ENCODE peak calls at places on chromosome 17, in five cellular contexts. M is H1, E is H9, F is mesenchymal stem cell, K is neuronal stem cell. R is an unnamed sample.
A peak's percentile ranks its signal among the peaks of the same experiment; 100 is the strongest.

GRCh38 chr17:81285179-81285878 is 9.8 kb downstream of the SLC38A10 start:
- DNase-seq in M (no peak), E (no peak), F (no peak), K (no peak), R (peak; percentile 37)

GRCh38 chr17:50498021-50498874 is 10.0 kb upstream of the MYCBPAP start:
- DNase-seq in M (no peak), E (no peak), F (no peak), K (no peak), R (no peak)

GRCh38 chr17:43564080-43564594 is 18.0 kb upstream of the ETV4 start:
- DNase-seq in M (no peak), E (no peak), F (no peak), K (no peak), R (no peak)

GRCh38 chr17:66906321-66907278 is 57.9 kb upstream of the CACNG4 start:
- DNase-seq in M (peak; percentile 54), E (peak; percentile 85), F (peak; percentile 69), K (peak; percentile 48), R (peak; percentile 79)

GRCh38 chr17:74842146-74842598 is 17.5 kb downstream of the GRIN2C start:
- DNase-seq in M (no peak), E (no peak), F (peak; percentile 33), K (no peak), R (no peak)

GRCh38 chr17:70314506-70314905 is 145.2 kb downstream of the KCNJ2 start:
- DNase-seq in M (no peak), E (no peak), F (no peak), K (no peak), R (no peak)

GRCh38 chr17:42422958-42423712 is at the start of gene CAVIN1:
- DNase-seq in M (peak; percentile 89), E (peak; percentile 99), F (peak; percentile 96), K (peak; percentile 93), R (peak; percentile 76)

GRCh38 chr17:17446666-17447155 is 30.1 kb upstream of the MED9 start:
- DNase-seq in M (no peak), E (no peak), F (no peak), K (no peak), R (no peak)

GRCh38 chr17:17024778-17025300 is 17.4 kb upstream of the MPRIP start:
- DNase-seq in M (no peak), E (no peak), F (no peak), K (no peak), R (no peak)

GRCh38 chr17:1109606-1110523 is 69.9 kb downstream of the ABR start:
- DNase-seq in M (no peak), E (peak; percentile 75), F (peak; percentile 56), K (no peak), R (no peak)

GRCh38 chr17:81865733-81866439 is 5.3 kb downstream of the ARHGDIA start:
- DNase-seq in M (no peak), E (peak; percentile 36), F (peak; percentile 59), K (no peak), R (no peak)

GRCh38 chr17:44924107-44924544 is 8.8 kb upstream of the GFAP start:
- DNase-seq in M (no peak), E (no peak), F (no peak), K (no peak), R (no peak)

GRCh38 chr17:75416006-75416405 is 10.5 kb upstream of the GRB2 start:
- DNase-seq in M (no peak), E (no peak), F (no peak), K (no peak), R (no peak)

GRCh38 chr17:80524150-80524712 is 20.4 kb upstream of the RPTOR start:
- DNase-seq in M (no peak), E (no peak), F (no peak), K (no peak), R (no peak)

GRCh38 chr17:8222380-8222629 is 11.9 kb upstream of the AURKB start:
- DNase-seq in M (peak; percentile 27), E (no peak), F (no peak), K (no peak), R (no peak)

GRCh38 chr17:52147872-52148271 is 10.6 kb downstream of the CA10 start:
- DNase-seq in M (no peak), E (no peak), F (peak; percentile 55), K (no peak), R (no peak)

GRCh38 chr17:75277664-75278071 is 6.6 kb upstream of the MIF4GD start:
- DNase-seq in M (no peak), E (no peak), F (no peak), K (no peak), R (peak; percentile 80)

GRCh38 chr17:72362466-72363335 is 241.9 kb downstream of the SOX9 start:
- DNase-seq in M (no peak), E (no peak), F (peak; percentile 75), K (no peak), R (no peak)

GRCh38 chr17:31517524-31517923 is 126.0 kb downstream of the RAB11FIP4 start:
- DNase-seq in M (no peak), E (peak; percentile 82), F (no peak), K (no peak), R (no peak)

GRCh38 chr17:1038459-1039118 is 41.7 kb downstream of the TIMM22 start:
- DNase-seq in M (no peak), E (no peak), F (no peak), K (no peak), R (no peak)

GRCh38 chr17:82601447-82602000 is 46.7 kb downstream of the WDR45B start:
- DNase-seq in M (no peak), E (no peak), F (no peak), K (no peak), R (no peak)

GRCh38 chr17:56830726-56831363 is 2.9 kb downstream of the C17orf67 start:
- DNase-seq in M (no peak), E (no peak), F (no peak), K (no peak), R (no peak)
- H2BK120ac ChIP-seq in M (no peak overlapping the region), E (no peak overlapping the region), F (no peak overlapping the region), K (no peak overlapping the region), R (no peak overlapping the region)

DNA sequence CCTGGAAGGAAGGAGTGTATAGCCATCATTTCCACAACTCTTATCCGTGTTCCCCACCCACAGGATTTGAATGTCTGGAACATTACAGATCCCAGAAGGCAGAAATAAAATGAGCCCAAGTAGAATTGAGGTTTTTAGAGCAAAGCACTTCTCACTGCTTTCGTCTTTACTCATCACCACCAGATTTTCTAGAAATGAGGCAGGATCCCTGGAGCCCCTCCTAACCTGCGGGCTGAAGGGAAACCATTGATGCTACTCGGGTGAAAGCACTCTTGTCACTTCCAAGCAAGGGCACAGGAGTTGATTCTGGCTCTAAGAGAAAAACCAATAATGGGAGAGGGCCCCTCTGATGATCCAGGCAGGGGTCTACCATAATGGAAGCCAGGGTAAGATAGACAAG is 2.8 kb upstream of the ALDOC start:
- DNase-seq in M (no peak), E (no peak), F (no peak), K (no peak), R (no peak)
- H2BK12ac ChIP-seq in M (no peak overlapping the region), E (no peak overlapping the region), F (no peak overlapping the region), K (no peak overlapping the region), R (no peak overlapping the region)

GRCh38 chr17:77473615-77474226 is 333.0 kb downstream of the SEC14L1 start:
- DNase-seq in M (no peak), E (no peak), F (no peak), K (no peak), R (peak; percentile 57)
- H2BK120ac ChIP-seq in M (no peak overlapping the region), E (no peak overlapping the region), F (no peak overlapping the region), K (no peak overlapping the region), R (no peak overlapping the region)

GRCh38 chr17:4616456-4616855 is 25.0 kb downstream of the ALOX15 start:
- DNase-seq in M (no peak), E (no peak), F (no peak), K (no peak), R (no peak)
- H2BK12ac ChIP-seq in M (no peak overlapping the region), E (no peak overlapping the region), F (no peak overlapping the region), K (no peak overlapping the region), R (no peak overlapping the region)

DNA sequence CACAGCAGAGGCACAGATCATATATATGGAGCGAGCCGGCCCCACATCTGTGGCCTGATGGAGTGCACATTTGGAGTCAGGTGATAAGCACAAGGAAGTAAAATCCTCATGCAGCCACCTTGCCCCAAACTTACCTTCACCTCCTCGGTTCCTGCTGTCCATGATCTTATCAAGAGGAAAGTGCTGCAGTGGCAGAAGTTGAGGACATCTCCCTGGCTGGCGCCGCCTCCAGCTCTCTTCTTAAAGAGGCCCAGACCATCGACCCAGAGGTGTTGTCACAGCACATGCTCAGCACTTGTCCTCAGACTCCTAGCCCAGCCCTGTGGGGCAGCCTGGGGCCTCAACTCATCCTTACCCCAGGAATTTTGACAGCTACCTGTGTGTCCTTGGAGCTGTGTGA is 212.5 kb downstream of the CCDC182 start:
- DNase-seq in M (no peak), E (no peak), F (no peak), K (no peak), R (no peak)
- H2BK120ac ChIP-seq in M (no peak overlapping the region), E (no peak overlapping the region), F (peak overlapping the region; percentile 29), K (no peak overlapping the region), R (peak overlapping the region; percentile 9)

GRCh38 chr17:61321344-61321743 is 78.3 kb upstream of the TBX2 start:
- DNase-seq in M (no peak), E (no peak), F (peak; percentile 59), K (no peak), R (no peak)
- H2BK12ac ChIP-seq in M (no peak overlapping the region), E (no peak overlapping the region), F (peak overlapping the region; percentile 9), K (no peak overlapping the region), R (no peak overlapping the region)

GRCh38 chr17:20771104-20771503 is 191.6 kb downstream of the CDRT15L2 start:
- DNase-seq in M (no peak), E (no peak), F (no peak), K (no peak), R (no peak)

GRCh38 chr17:20775331-20775730 is 195.8 kb downstream of the CDRT15L2 start:
- DNase-seq in M (no peak), E (no peak), F (no peak), K (no peak), R (no peak)

GRCh38 chr17:20779521-20779920 is 200.0 kb downstream of the CDRT15L2 start:
- DNase-seq in M (no peak), E (no peak), F (no peak), K (no peak), R (no peak)

GRCh38 chr17:20774472-20775135 is 195.1 kb downstream of the CDRT15L2 start:
- DNase-seq in M (no peak), E (no peak), F (no peak), K (no peak), R (no peak)
- H2BK120ac ChIP-seq in M (no peak overlapping the region), E (no peak overlapping the region), F (no peak overlapping the region), K (no peak overlapping the region), R (no peak overlapping the region)

GRCh38 chr17:33330877-33331276 is 37.8 kb upstream of the ASIC2 start:
- DNase-seq in M (no peak), E (no peak), F (no peak), K (no peak), R (no peak)
- H2BK12ac ChIP-seq in M (no peak overlapping the region), E (no peak overlapping the region), F (no peak overlapping the region), K (no peak overlapping the region), R (no peak overlapping the region)

GRCh38 chr17:38702166-38702899 is 2.7 kb upstream of the MLLT6 start:
- DNase-seq in M (no peak), E (peak; percentile 88), F (peak; percentile 90), K (peak; percentile 78), R (peak; percentile 78)
- H2BK120ac ChIP-seq in M (peak overlapping the region; percentile 38), E (no peak overlapping the region), F (peak overlapping the region; percentile 65), K (peak overlapping the region; percentile 1), R (no peak overlapping the region)

R was measured in trophoblast cell.